ENCODE peak calls at places on chromosomes 1 and 21, in nine cellular contexts. O is heart right ventricle, T is endodermal cell, F is ovary, R is GM23338, Z is body of pancreas, D is heart left ventricle, L is A549, P is lower lobe of right lung. Q is an unnamed sample.
A peak's percentile ranks its signal among the peaks of the same experiment; 100 is the strongest.

GRCh38 chr1:59110287-59110686 is 186.6 kb upstream of the FGGY start:
- DNase-seq in O (no peak), T (no peak), F (no peak), R (no peak), Z (no peak), D (no peak), L (no peak), P (no peak), Q (no peak)

GRCh38 chr1:167617100-167617949 is 12.7 kb upstream of the RCSD1 start:
- DNase-seq in O (no peak), T (peak; percentile 79), F (no peak), R (peak; percentile 61), Z (peak; percentile 10), D (peak; percentile 61), L (no peak), P (peak; percentile 60), Q (no peak)

GRCh38 chr1:202671388-202671787 is 38.9 kb downstream of the SYT2 start:
- DNase-seq in O (no peak), T (no peak), F (no peak), R (no peak), Z (peak; percentile 80), D (no peak), L (no peak), P (no peak), Q (no peak)

GRCh38 chr1:9538669-9539164 is 548 bp upstream of the SLC25A33 start:
- DNase-seq in O (no peak), T (no peak), F (peak; percentile 57), R (no peak), Z (peak; percentile 26), D (no peak), L (no peak), P (peak; percentile 58), Q (no peak)

GRCh38 chr21:17467392-17467791 is 45.5 kb upstream of the CXADR start:
- DNase-seq in O (no peak), T (no peak), F (no peak), R (peak; percentile 18), Z (no peak), D (no peak), L (no peak), P (no peak), Q (no peak)

GRCh38 chr1:203306970-203307541 is 1.7 kb downstream of the BTG2 start:
- DNase-seq in O (peak; percentile 35), T (peak; percentile 74), F (peak; percentile 58), R (no peak), Z (peak; percentile 64), D (peak; percentile 51), L (no peak), P (no peak), Q (no peak)

GRCh38 chr1:18592368-18592767 is 38.3 kb upstream of the PAX7 start:
- DNase-seq in O (no peak), T (peak; percentile 55), F (no peak), R (peak; percentile 59), Z (no peak), D (no peak), L (no peak), P (no peak), Q (no peak)

GRCh38 chr21:29406385-29406784 is 107.7 kb downstream of the BACH1 start:
- DNase-seq in O (no peak), T (no peak), F (no peak), R (no peak), Z (no peak), D (no peak), L (no peak), P (no peak), Q (no peak)

GRCh38 chr1:209291715-209292114 is 291.8 kb upstream of the CAMK1G start:
- DNase-seq in O (no peak), T (no peak), F (no peak), R (peak; percentile 8), Z (no peak), D (no peak), L (no peak), P (no peak), Q (no peak)

GRCh38 chr1:12047120-12047876 is 15.8 kb upstream of the TNFRSF8 start:
- DNase-seq in O (no peak), T (no peak), F (no peak), R (no peak), Z (no peak), D (no peak), L (no peak), P (no peak), Q (no peak)

GRCh38 chr1:183027031-183027430 is 3.8 kb downstream of the LAMC1 start:
- DNase-seq in O (no peak), T (no peak), F (no peak), R (no peak), Z (no peak), D (no peak), L (no peak), P (no peak), Q (no peak)

GRCh38 chr1:41486053-41486891 is 1.8 kb upstream of the EDN2 start:
- DNase-seq in O (no peak), T (peak; percentile 68), F (no peak), R (peak; percentile 24), Z (peak; percentile 62), D (peak; percentile 12), L (no peak), P (peak; percentile 36), Q (no peak)

GRCh38 chr1:21314797-21315396 is 24.6 kb upstream of the ECE1 start:
- DNase-seq in O (no peak), T (no peak), F (no peak), R (no peak), Z (no peak), D (no peak), L (no peak), P (no peak), Q (no peak)

GRCh38 chr21:45131537-45131999 is 57.2 kb downstream of the ADARB1 start:
- DNase-seq in O (no peak), T (no peak), F (no peak), R (no peak), Z (no peak), D (no peak), L (no peak), P (no peak), Q (no peak)

GRCh38 chr1:212678456-212679410 is 20.9 kb downstream of the BATF3 start:
- DNase-seq in O (no peak), T (peak; percentile 48), F (no peak), R (no peak), Z (no peak), D (no peak), L (no peak), P (no peak), Q (no peak)

DNA sequence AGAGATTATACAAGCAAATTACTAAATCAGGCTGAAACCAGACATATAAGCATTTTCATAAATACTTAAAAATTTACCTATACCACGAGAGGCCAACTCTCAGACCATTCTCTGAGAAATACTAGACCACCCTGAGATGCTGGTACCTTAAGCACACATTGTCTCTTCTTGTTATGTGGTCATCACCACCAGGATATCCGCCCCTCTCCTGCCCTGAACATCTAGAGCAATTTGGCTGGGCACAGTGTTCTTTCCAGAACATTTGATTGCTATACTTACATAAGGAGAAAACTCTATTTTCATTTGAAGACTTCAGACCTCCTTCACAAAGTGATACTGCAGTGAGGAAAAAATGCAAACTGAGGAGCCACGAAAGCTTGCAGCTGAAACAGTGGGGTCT is 36.2 kb upstream of the DUSP10 start:
- DNase-seq in O (no peak), T (no peak), F (no peak), R (no peak), Z (no peak), D (no peak), L (no peak), P (no peak), Q (no peak)
- H3K4me1 ChIP-seq in O (no peaks in the 10 kb centered on the region), T (peaks cover 4% of the 10 kb centered on the region), F (no peaks in the 10 kb centered on the region), R (no peaks in the 10 kb centered on the region), Z (no peaks in the 10 kb centered on the region), D (no peaks in the 10 kb centered on the region), L (peaks cover 11% of the 10 kb centered on the region), P (peaks cover 36% of the 10 kb centered on the region), Q (no peaks in the 10 kb centered on the region)

GRCh38 chr1:157753611-157754010 is 23.3 kb downstream of the FCRL2 start:
- DNase-seq in O (no peak), T (no peak), F (no peak), R (peak; percentile 46), Z (no peak), D (no peak), L (no peak), P (no peak), Q (no peak)

GRCh38 chr1:157748262-157748817 is 28.6 kb downstream of the FCRL2 start:
- DNase-seq in O (no peak), T (no peak), F (no peak), R (no peak), Z (no peak), D (no peak), L (no peak), P (no peak), Q (no peak)

DNA sequence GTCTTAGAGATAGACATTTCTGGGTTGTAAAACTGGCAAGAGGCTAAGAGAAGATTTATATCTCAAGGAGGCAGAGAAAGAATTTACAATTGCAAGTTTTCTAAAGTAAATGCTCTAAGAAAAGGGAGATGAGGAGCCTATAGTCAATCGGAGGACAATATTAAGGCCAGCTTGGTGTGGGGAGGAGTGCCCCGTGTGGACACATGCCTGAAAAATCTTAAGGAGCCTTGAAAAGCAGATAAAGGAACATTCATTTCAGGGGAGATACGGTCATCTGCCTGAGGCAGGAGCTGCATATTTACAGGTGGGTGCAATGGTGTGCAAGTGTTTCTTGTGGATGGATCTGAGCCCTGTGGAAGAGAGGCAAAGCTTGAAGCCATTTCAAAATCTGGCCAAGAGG is 25.6 kb downstream of the FCRL2 start:
- DNase-seq in O (no peak), T (no peak), F (no peak), R (peak; percentile 41), Z (no peak), D (no peak), L (no peak), P (no peak), Q (no peak)
- TF ChIP-seq CTCF in O (no peak), T (peak; percentile 57), F (no peak), R (peak; percentile 39), Z (no peak), D (no peak), L (no peak), P (no peak), Q (no peak)

GRCh38 chr1:3940081-3940755 is 40.1 kb upstream of the C1orf174 start:
- DNase-seq in O (no peak), T (no peak), F (no peak), R (no peak), Z (no peak), D (no peak), L (no peak), P (no peak), Q (no peak)
- H3K4me3 ChIP-seq in O (no peak overlapping the region), T (no peak overlapping the region), F (no peak overlapping the region), R (no peak overlapping the region), Z (no peak overlapping the region), D (no peak overlapping the region), L (no peak overlapping the region), P (no peak overlapping the region), Q (no peak overlapping the region)

DNA sequence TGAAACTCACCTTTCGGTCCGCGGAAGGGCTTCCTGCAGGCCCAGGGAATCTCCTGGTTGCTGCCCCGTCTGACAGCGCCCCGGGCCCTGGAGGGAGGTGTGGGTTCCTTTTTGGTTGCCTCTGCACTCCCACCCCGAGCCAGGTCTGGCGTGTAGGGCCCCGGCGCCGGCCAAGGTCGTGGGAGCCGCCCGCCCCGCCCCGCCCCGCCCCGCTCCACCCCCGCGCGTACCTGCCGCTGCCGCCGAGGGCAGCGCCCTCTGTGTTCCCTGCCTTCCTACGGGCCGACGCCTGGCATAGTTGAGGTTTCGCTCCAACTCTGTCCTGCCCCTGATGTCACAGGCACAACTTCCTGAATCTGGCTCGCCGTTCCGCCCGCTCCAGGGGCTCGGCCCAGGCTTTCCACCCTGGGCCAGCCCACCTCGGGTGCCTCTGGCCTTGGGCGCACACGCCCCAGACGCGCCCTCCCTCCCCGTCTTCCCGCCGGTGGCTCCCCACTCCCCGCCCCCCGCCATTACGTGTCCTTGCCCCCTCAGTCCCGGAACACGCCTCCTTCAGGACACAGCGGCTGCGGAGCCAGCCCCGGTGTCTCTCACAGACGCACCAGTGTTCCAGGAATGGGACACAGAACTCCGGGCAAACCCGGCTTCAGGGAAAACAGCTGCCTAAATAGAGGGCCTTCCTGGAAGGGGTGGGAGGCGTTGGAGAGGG is at the start of gene KIAA0040:
- DNase-seq in O (peak; percentile 84), T (peak; percentile 91), F (peak; percentile 66), R (peak; percentile 74), Z (peak; percentile 89), D (peak; percentile 86), L (peak; percentile 63), P (peak; percentile 86), Q (peak; percentile 51)
- H3K4me1 ChIP-seq in O (peaks cover 47% of the 10 kb centered on the region), T (no peaks in the 10 kb centered on the region), F (peaks cover 8% of the 10 kb centered on the region), R (peaks cover 11% of the 10 kb centered on the region), Z (peaks cover 41% of the 10 kb centered on the region), D (peaks cover 24% of the 10 kb centered on the region), L (peaks cover 4% of the 10 kb centered on the region), P (peaks cover 62% of the 10 kb centered on the region), Q (peaks cover 22% of the 10 kb centered on the region)

Q was measured in thoracic aorta.